ENCODE peak calls at places on chromosomes 4 and X, in six cellular contexts. D is mesendoderm, A is stomach, Z is heart left ventricle, R is psoas muscle, P is caudate nucleus. C is an unnamed sample.

GRCh38 chrX:43750248-43750676 is 94.2 kb downstream of the MAOA start:
- DNase-seq in D (peak), A (peak), Z (peak), R (peak), P (no peak), C (no peak)

GRCh38 chr4:41890085-41890484 is 45.1 kb upstream of the TMEM33 start:
- DNase-seq in D (no peak), A (no peak), Z (no peak), R (no peak), P (no peak), C (no peak)

GRCh38 chrX:17654116-17654515 is 83.2 kb upstream of the SCML1 start:
- DNase-seq in D (no peak), A (no peak), Z (no peak), R (no peak), P (no peak), C (no peak)

GRCh38 chr4:80362578-80363181 is 27.1 kb downstream of the CFAP299 start:
- DNase-seq in D (peak), A (no peak), Z (no peak), R (no peak), P (no peak), C (peak)

GRCh38 chrX:101736651-101737050 is 77.0 kb upstream of the ARMCX2 start:
- DNase-seq in D (no peak), A (no peak), Z (no peak), R (no peak), P (no peak), C (no peak)

GRCh38 chrX:52217494-52218160 is 32.9 kb downstream of the MAGED4 start:
- DNase-seq in D (peak), A (no peak), Z (no peak), R (no peak), P (no peak), C (no peak)

GRCh38 chr4:83873996-83874395 is 338.1 kb downstream of the GPAT3 start:
- DNase-seq in D (no peak), A (no peak), Z (no peak), R (no peak), P (no peak), C (no peak)

GRCh38 chrX:7110821-7111276 is 36.7 kb upstream of the STS start:
- DNase-seq in D (peak), A (no peak), Z (no peak), R (no peak), P (no peak), C (no peak)

GRCh38 chr4:53688186-53688790 is 97.0 kb upstream of the LNX1 start:
- DNase-seq in D (no peak), A (no peak), Z (no peak), R (no peak), P (no peak), C (no peak)

GRCh38 chrX:150329888-150330287 is 33.2 kb upstream of the MAMLD1 start:
- DNase-seq in D (no peak), A (no peak), Z (no peak), R (no peak), P (no peak), C (no peak)

GRCh38 chr4:143402776-143403550 is 66.3 kb downstream of the GAB1 start:
- DNase-seq in D (no peak), A (no peak), Z (no peak), R (no peak), P (no peak), C (no peak)

GRCh38 chr4:18390655-18391369 is 369.3 kb upstream of the LCORL start:
- DNase-seq in D (peak), A (no peak), Z (no peak), R (no peak), P (no peak), C (no peak)

GRCh38 chr4:3864736-3865721 is 98.8 kb downstream of the ADRA2C start:
- DNase-seq in D (no peak), A (no peak), Z (no peak), R (no peak), P (no peak), C (no peak)

GRCh38 chr4:68152411-68152810 is 22.7 kb upstream of the TMPRSS11F start:
- DNase-seq in D (peak), A (no peak), Z (no peak), R (no peak), P (no peak), C (no peak)

GRCh38 chr4:158811704-158812103 is 42.9 kb downstream of the FNIP2 start:
- DNase-seq in D (no peak), A (peak), Z (peak), R (no peak), P (no peak), C (no peak)
- H3K27ac ChIP-seq in D (no peak), A (peak), Z (peak), R (peak), P (peak), C (peak)

GRCh38 chrX:47573334-47574095 is 8.7 kb upstream of the TIMP1 start:
- DNase-seq in D (peak), A (no peak), Z (peak), R (no peak), P (no peak), C (no peak)

GRCh38 chrX:47574096-47574553 is 8.1 kb upstream of the TIMP1 start:
- DNase-seq in D (no peak), A (no peak), Z (no peak), R (no peak), P (no peak), C (no peak)

GRCh38 chrX:47576021-47576898 is 6.0 kb upstream of the TIMP1 start:
- DNase-seq in D (no peak), A (no peak), Z (no peak), R (no peak), P (no peak), C (no peak)

GRCh38 chrX:47572773-47573333 is 9.4 kb upstream of the TIMP1 start:
- DNase-seq in D (no peak), A (no peak), Z (no peak), R (no peak), P (no peak), C (no peak)

GRCh38 chrX:47574609-47575325 is 7.5 kb upstream of the TIMP1 start:
- DNase-seq in D (peak), A (no peak), Z (no peak), R (no peak), P (no peak), C (no peak)
- H3K27ac ChIP-seq in D (peak), A (peak), Z (peak), R (no peak), P (no peak), C (no peak)

DNA sequence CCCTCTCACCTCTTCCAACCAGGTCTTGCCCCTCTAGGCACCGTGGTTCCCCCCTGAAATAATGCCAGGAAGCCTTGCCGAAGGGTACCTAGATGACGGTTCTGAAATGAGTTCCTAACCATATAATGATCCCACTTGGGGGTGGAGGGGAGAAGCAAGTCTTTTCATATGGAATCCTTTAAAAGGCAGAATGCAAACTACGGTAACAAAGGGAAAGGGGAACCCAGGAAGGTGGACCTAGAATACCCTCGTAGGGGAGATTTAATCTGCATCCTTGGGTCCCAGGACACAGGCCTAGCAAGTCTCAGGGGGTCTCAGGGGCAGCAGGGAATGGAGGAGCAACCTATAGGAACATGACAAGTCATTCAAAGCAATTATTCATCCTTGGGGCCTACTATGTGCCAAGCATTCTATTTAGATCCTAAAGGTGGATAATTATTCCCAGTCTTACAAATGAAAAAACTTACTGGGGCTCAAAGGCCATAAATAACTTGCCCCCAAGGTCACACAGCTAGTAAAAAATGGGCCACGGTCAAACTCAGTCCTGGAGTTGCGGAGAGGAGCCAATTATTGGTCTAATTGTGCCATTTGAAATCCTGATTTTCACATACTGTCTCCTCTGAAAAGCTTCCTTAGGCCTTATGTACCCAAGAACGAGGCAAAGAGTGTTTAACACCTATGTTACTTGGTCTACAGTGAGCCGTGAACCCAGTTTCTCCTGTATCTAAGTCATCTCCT is 8.8 kb downstream of the BCOR start:
- DNase-seq in D (no peak), A (no peak), Z (no peak), R (no peak), P (no peak), C (no peak)
- H3K27ac ChIP-seq in D (no peak), A (peak), Z (peak), R (no peak), P (no peak), C (no peak)

GRCh38 chrX:154017766-154018517 is 1.8 kb downstream of the IRAK1 start:
- DNase-seq in D (no peak), A (no peak), Z (no peak), R (no peak), P (no peak), C (no peak)
- H3K27ac ChIP-seq in D (no peak), A (peak), Z (no peak), R (peak), P (no peak), C (no peak)

GRCh38 chr4:30718889-30719252 is 1.3 kb upstream of the PCDH7 start:
- DNase-seq in D (peak), A (no peak), Z (no peak), R (no peak), P (no peak), C (no peak)
- H3K27ac ChIP-seq in D (peak), A (peak), Z (peak), R (no peak), P (peak), C (peak)

DNA sequence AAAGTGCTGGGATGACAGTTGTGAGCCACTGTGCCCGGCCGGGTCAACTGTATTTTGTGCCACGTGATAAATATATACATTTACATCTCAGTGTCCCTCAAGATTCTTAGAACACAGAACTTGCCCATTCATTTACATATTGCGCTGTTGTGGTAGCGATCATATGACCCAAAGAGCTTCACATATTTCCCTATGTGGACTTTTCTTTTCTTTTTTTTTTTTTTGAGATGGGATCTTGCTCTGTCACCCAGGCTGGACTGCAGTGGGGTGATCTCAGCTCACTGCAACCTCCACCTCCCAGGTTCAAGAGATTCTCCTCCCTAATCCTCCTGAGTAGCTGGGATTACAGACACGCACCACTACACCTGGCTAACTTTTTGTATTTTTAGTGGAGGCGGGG is 180.7 kb downstream of the DHRSX start:
- DNase-seq in D (no peak), A (no peak), Z (no peak), R (no peak), P (no peak), C (no peak)
- H3K27ac ChIP-seq in D (no peak), A (no peak), Z (peak), R (peak), P (no peak), C (no peak)

DNA sequence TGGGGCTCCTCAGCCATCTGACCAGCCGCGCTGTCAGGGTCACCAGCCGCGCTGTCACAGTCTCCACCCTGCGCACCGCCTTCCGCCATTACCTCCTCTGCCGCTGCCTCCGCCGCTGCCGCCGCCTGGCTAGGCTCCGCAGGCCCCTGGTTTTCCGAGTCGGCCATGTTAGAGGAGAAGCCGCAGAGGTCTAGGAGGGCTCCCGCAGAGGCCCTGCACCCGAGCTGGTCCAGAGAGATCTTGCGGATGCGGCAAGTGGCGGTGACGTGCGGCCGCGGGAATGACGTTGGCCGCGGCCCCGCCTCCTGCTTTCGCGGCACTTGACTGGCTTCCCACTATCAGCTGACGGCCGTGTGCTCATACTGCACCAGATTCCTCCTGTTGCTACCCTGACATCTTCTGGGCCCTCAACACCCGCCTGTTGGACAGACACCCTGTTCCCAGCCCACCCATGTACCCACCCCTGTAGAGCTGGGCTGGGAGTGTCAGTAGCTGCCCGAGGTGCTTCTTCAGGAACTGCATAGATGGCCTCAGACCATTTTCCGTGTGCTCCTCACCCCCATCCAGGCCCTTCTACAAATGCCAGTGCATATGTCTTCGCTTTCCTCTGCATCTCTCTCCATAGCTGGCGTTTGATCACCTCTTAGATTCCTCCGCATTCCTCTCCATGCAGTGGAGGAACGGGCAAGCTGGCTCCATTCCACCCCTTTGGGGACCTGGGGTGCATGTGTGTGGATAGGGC is at the start of gene NAP1L5:
- DNase-seq in D (peak), A (peak), Z (peak), R (peak), P (peak), C (peak)
- H3K27ac ChIP-seq in D (no peak), A (peak), Z (peak), R (peak), P (peak), C (peak)

GRCh38 chr4:75723117-75723801 is 1.1 kb upstream of the USO1 start:
- DNase-seq in D (no peak), A (no peak), Z (no peak), R (no peak), P (no peak), C (no peak)
- H3K27ac ChIP-seq in D (no peak), A (peak), Z (peak), R (peak), P (no peak), C (peak)

C was measured in dorsolateral prefrontal cortex.